ENCODE peak calls at places on chromosomes 16 and 17, in four cellular contexts. One of them, this sample, is unnamed.

GRCh38 chr17:50469005-50469605 is 425 bp upstream of the CHAD start:
- DNase-seq in H9: no peak
- DNase-seq in neuronal stem cell: no peak
- DNase-seq in IMR-90: no peak
- DNase-seq in this sample: no peak

GRCh38 chr17:72967963-72968585 is 124.4 kb downstream of the SLC39A11 start:
- DNase-seq in neuronal stem cell: no peak
- DNase-seq in IMR-90: peak; percentile 10
- DNase-seq in H9: no peak
- DNase-seq in this sample: no peak

GRCh38 chr17:56778898-56779297 is 54.8 kb downstream of the C17orf67 start:
- DNase-seq in H9: no peak
- DNase-seq in IMR-90: no peak
- DNase-seq in neuronal stem cell: no peak
- DNase-seq in this sample: no peak

GRCh38 chr16:50528820-50529219 is 19.4 kb upstream of the NKD1 start:
- DNase-seq in neuronal stem cell: no peak
- DNase-seq in IMR-90: no peak
- DNase-seq in H9: peak; percentile 1
- DNase-seq in this sample: no peak

GRCh38 chr16:2499890-2500633 is 13.7 kb upstream of the ATP6V0C start:
- DNase-seq in H9: no peak
- DNase-seq in neuronal stem cell: no peak
- DNase-seq in IMR-90: no peak
- DNase-seq in this sample: no peak

GRCh38 chr16:88487920-88488842 is 35.1 kb downstream of the ZFPM1 start:
- DNase-seq in IMR-90: no peak
- DNase-seq in neuronal stem cell: no peak
- DNase-seq in H9: no peak
- DNase-seq in this sample: no peak

GRCh38 chr17:79966681-79967080 is 69.0 kb downstream of the TBC1D16 start:
- DNase-seq in H9: no peak
- DNase-seq in neuronal stem cell: no peak
- DNase-seq in IMR-90: no peak
- DNase-seq in this sample: no peak

GRCh38 chr17:77399319-77399959 is 258.7 kb downstream of the SEC14L1 start:
- DNase-seq in IMR-90: no peak
- DNase-seq in neuronal stem cell: no peak
- DNase-seq in H9: no peak
- DNase-seq in this sample: no peak

GRCh38 chr17:36849871-36850348 is 87.4 kb upstream of the LHX1 start:
- DNase-seq in neuronal stem cell: no peak
- DNase-seq in IMR-90: peak; percentile 63
- DNase-seq in H9: no peak
- DNase-seq in this sample: no peak

DNA sequence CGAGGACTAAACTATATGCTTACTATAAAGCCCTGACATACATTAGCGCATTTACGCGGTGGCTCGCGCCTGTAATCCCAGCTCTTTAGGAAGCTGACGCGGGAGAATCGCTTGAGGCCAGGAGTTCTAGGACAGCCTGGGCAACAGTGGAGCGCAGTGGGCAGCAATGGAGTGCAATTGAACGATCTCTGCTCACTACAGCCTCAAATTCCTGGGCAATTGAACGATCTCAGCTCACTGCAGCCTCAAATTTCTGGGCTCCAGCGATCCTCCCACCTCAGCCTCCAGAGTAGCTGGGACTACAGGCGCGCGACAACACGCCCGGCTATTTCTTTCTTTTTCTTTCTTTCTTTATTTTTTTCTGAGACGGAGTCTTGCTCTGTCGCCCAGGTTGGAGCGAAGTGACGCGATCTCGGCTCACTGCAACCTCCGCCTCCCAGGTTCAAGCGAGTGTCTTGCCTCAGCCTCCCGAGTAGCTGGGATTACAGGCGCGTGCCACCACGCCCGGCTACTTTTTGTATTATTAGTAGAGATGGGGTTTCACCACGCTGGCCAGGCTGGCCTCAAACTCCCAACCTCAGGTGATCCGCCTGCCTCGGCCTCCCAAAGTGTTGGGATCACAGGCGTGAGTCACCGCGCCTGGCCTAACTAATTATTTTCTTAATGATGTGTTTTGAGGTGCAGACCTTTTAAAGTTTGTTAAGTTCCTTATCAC is 506 bp upstream of the COG7 start:
- DNase-seq in neuronal stem cell: no peak
- DNase-seq in IMR-90: no peak
- DNase-seq in H9: no peak
- DNase-seq in this sample: no peak
- H3K4ac ChIP-seq in neuronal stem cell: no peak overlapping the region
- H3K4ac ChIP-seq in IMR-90: peak overlapping the region; percentile 7
- H3K4ac ChIP-seq in H9: no peak overlapping the region
- H3K4ac ChIP-seq in this sample: no peak overlapping the region

DNA sequence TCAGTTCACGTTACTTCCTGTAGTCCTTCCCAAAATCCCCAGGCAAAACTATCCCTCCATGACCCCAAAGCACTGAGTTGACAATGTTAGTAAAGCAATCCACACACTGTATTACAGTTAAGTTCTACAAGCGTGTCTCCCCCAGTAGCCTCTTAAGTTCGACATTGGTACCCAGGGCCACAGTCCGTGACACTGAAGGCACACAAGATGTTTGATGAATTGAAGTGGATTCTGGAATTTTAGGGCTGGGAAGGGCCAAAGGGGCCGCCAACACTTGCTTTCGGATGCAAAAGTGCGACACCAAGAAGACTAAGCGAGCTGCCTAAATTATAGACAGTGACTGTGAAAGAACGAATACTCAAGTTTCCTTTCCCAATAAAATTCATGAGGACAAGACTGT is 1.5 kb downstream of the VPS35 start:
- DNase-seq in H9: no peak
- DNase-seq in IMR-90: no peak
- DNase-seq in neuronal stem cell: no peak
- DNase-seq in this sample: no peak
- H3K4ac ChIP-seq in H9: no peak overlapping the region
- H3K4ac ChIP-seq in IMR-90: no peak overlapping the region
- H3K4ac ChIP-seq in neuronal stem cell: no peak overlapping the region
- H3K4ac ChIP-seq in this sample: no peak overlapping the region

GRCh38 chr16:22370038-22370541 is 4.3 kb downstream of the CDR2 start:
- DNase-seq in H9: no peak
- DNase-seq in IMR-90: peak; percentile 95
- DNase-seq in neuronal stem cell: no peak
- DNase-seq in this sample: no peak

GRCh38 chr16:22375117-22375962 is 921 bp upstream of the CDR2 start:
- DNase-seq in H9: no peak
- DNase-seq in IMR-90: no peak
- DNase-seq in neuronal stem cell: no peak
- DNase-seq in this sample: no peak

GRCh38 chr16:22374311-22375116 is at the start of gene CDR2:
- DNase-seq in IMR-90: peak; percentile 94
- DNase-seq in neuronal stem cell: peak; percentile 96
- DNase-seq in H9: peak; percentile 98
- DNase-seq in this sample: peak; percentile 98

GRCh38 chr16:22373662-22374310 is 633 bp downstream of the CDR2 start:
- DNase-seq in neuronal stem cell: peak; percentile 23
- DNase-seq in IMR-90: no peak
- DNase-seq in H9: peak; percentile 38
- DNase-seq in this sample: no peak

GRCh38 chr16:22372882-22373661 is 1.3 kb downstream of the CDR2 start:
- DNase-seq in neuronal stem cell: no peak
- DNase-seq in H9: no peak
- DNase-seq in IMR-90: no peak
- DNase-seq in this sample: no peak
- H3K4ac ChIP-seq in neuronal stem cell: no peak overlapping the region
- H3K4ac ChIP-seq in H9: no peak overlapping the region
- H3K4ac ChIP-seq in IMR-90: peak overlapping the region; percentile 92
- H3K4ac ChIP-seq in this sample: no peak overlapping the region

GRCh38 chr16:52346709-52347108 is 200.2 kb downstream of the TOX3 start:
- DNase-seq in IMR-90: no peak
- DNase-seq in H9: no peak
- DNase-seq in neuronal stem cell: no peak
- DNase-seq in this sample: no peak
- H3K4ac ChIP-seq in IMR-90: no peak overlapping the region
- H3K4ac ChIP-seq in H9: no peak overlapping the region
- H3K4ac ChIP-seq in neuronal stem cell: no peak overlapping the region
- H3K4ac ChIP-seq in this sample: no peak overlapping the region

GRCh38 chr17:28710948-28711722 is 553 bp downstream of the PROCA1 start:
- DNase-seq in IMR-90: peak; percentile 85
- DNase-seq in neuronal stem cell: peak; percentile 93
- DNase-seq in H9: peak; percentile 99
- DNase-seq in this sample: peak; percentile 83
- H3K4ac ChIP-seq in IMR-90: peak overlapping the region; percentile 93
- H3K4ac ChIP-seq in neuronal stem cell: peak overlapping the region; percentile 94
- H3K4ac ChIP-seq in H9: no peak overlapping the region
- H3K4ac ChIP-seq in this sample: peak overlapping the region; percentile 98

DNA sequence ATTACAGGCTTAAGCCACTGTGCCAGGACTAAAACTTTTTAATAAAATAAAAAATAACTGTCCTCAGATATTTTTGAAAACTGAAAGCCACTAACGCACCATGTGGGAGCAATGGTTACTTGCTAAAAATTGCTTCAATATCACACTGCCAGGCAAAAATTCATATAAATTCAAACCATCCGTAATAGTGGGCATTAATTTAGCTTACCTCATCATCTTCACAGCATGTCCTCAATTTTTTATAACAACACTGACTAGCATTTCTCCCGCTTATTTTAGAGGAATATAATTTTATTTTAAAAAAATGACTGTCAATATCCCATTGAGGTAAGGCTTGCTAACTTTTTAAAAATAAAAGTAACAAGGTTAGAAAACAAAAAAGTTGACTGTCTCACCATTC is 25.5 kb downstream of the GSPT1 start:
- DNase-seq in H9: no peak
- DNase-seq in neuronal stem cell: no peak
- DNase-seq in IMR-90: no peak
- DNase-seq in this sample: no peak
- H3K4ac ChIP-seq in H9: no peak overlapping the region
- H3K4ac ChIP-seq in neuronal stem cell: no peak overlapping the region
- H3K4ac ChIP-seq in IMR-90: no peak overlapping the region
- H3K4ac ChIP-seq in this sample: no peak overlapping the region

GRCh38 chr16:85187886-85188285 is 75.6 kb upstream of the CIBAR2 start:
- DNase-seq in H9: no peak
- DNase-seq in IMR-90: no peak
- DNase-seq in neuronal stem cell: no peak
- DNase-seq in this sample: no peak
- H3K4ac ChIP-seq in H9: no peak overlapping the region
- H3K4ac ChIP-seq in IMR-90: peak overlapping the region; percentile 57
- H3K4ac ChIP-seq in neuronal stem cell: no peak overlapping the region
- H3K4ac ChIP-seq in this sample: no peak overlapping the region

DNA sequence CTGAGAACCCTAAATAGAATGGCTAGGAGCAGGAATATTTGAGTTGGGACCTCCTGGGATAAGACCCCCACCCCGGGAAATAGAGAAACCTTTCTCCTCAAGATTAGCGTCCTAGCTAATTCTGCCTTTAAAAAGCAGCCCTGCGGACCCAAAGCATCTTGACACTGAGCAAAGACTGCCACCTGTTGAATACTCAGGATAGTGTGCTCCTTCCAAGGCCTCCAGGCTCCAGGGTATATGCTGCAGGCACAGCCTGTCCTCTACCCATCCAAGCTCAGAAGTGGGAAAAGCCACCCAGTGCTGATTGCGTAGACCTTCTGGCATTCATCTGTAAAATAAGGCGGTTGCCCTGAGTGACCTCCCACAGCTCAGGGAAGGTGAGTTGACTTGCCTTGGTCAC is 456.2 kb upstream of the DYNLRB2 start:
- DNase-seq in H9: peak; percentile 76
- DNase-seq in neuronal stem cell: peak; percentile 56
- DNase-seq in IMR-90: no peak
- DNase-seq in this sample: peak; percentile 36
- H3K4ac ChIP-seq in H9: no peak overlapping the region
- H3K4ac ChIP-seq in neuronal stem cell: no peak overlapping the region
- H3K4ac ChIP-seq in IMR-90: no peak overlapping the region
- H3K4ac ChIP-seq in this sample: no peak overlapping the region